ENCODE peak calls at places on chromosomes 16 and 17, in six cellular contexts. G, E, W, J, Q and K are unnamed samples.

GRCh38 chr16:47565454-47565853 is 104.3 kb downstream of the PHKB start:
- DNase-seq in W (peak; percentile 30), G (peak; percentile 97), Q (no peak), J (no peak), E (no peak), K (no peak)

GRCh38 chr16:69166221-69166833 is 20.6 kb upstream of the SNTB2 start:
- DNase-seq in G (no peak), J (no peak), W (peak; percentile 49), Q (no peak), E (peak; percentile 33), K (no peak)

GRCh38 chr17:2138318-2138717 is 83.4 kb downstream of the HIC1 start:
- DNase-seq in E (peak; percentile 33), W (no peak), G (peak; percentile 62), J (no peak), Q (peak; percentile 60), K (no peak)

GRCh38 chr16:22188595-22189442 is 17.3 kb upstream of the EEF2K start:
- DNase-seq in G (peak; percentile 85), W (peak; percentile 89), J (peak; percentile 85), Q (peak; percentile 55), E (peak; percentile 54), K (peak; percentile 92)

GRCh38 chr17:75231071-75231470 is 25.6 kb downstream of the NUP85 start:
- DNase-seq in G (no peak), Q (no peak), W (no peak), E (no peak), J (no peak), K (no peak)

GRCh38 chr17:5065227-5065744 is 13.0 kb upstream of the ZFP3 start:
- DNase-seq in E (no peak), G (no peak), Q (no peak), J (no peak), W (no peak), K (no peak)

GRCh38 chr17:74523308-74523707 is 8.0 kb downstream of the CD300LB start:
- DNase-seq in E (no peak), J (no peak), W (no peak), G (no peak), Q (no peak), K (no peak)

GRCh38 chr16:3607634-3608033 is 3.8 kb downstream of the SLX4 start:
- DNase-seq in E (no peak), Q (no peak), G (no peak), J (no peak), W (no peak), K (no peak)

GRCh38 chr17:3032258-3033247 is 30.9 kb downstream of the OR1D5 start:
- DNase-seq in G (no peak), Q (no peak), W (no peak), E (no peak), J (no peak), K (no peak)

GRCh38 chr16:73011926-73012325 is 36.0 kb downstream of the ZFHX3 start:
- DNase-seq in J (no peak), W (no peak), E (no peak), G (no peak), Q (no peak), K (no peak)

GRCh38 chr17:69084911-69085310 is 24.2 kb upstream of the ABCA9 start:
- DNase-seq in E (peak; percentile 23), Q (no peak), G (no peak), J (peak; percentile 50), W (no peak), K (peak; percentile 31)

GRCh38 chr17:42315402-42316156 is 27.3 kb downstream of the STAT5A start:
- DNase-seq in W (no peak), G (no peak), E (peak; percentile 74), Q (peak; percentile 57), J (no peak), K (no peak)

GRCh38 chr16:80614908-80615696 is 74.3 kb downstream of the DYNLRB2 start:
- DNase-seq in J (no peak), E (no peak), W (peak; percentile 34), G (no peak), Q (no peak), K (peak; percentile 55)

GRCh38 chr17:6894206-6894528 is 62.6 kb upstream of the TEKT1 start:
- DNase-seq in W (peak; percentile 28), E (no peak), J (no peak), G (no peak), Q (no peak), K (no peak)

GRCh38 chr17:51257150-51258081 is 2.4 kb downstream of the MBTD1 start:
- DNase-seq in Q (no peak), E (no peak), W (no peak), J (no peak), G (peak; percentile 13), K (no peak)

GRCh38 chr17:4230142-4230541 is 33.6 kb downstream of the ANKFY1 start:
- DNase-seq in W (peak; percentile 93), Q (no peak), J (no peak), E (no peak), G (no peak), K (peak; percentile 56)

GRCh38 chr16:24986512-24987303 is 28.5 kb downstream of the ARHGAP17 start:
- DNase-seq in G (peak; percentile 72), W (peak; percentile 91), J (peak; percentile 83), E (peak; percentile 45), Q (no peak), K (peak; percentile 66)

GRCh38 chr16:17252064-17252463 is 218.7 kb downstream of the XYLT1 start:
- DNase-seq in Q (no peak), G (peak; percentile 38), W (no peak), E (no peak), J (no peak), K (no peak)

GRCh38 chr17:559699-560378 is 154.8 kb downstream of the VPS53 start:
- DNase-seq in Q (no peak), W (peak; percentile 73), G (no peak), E (no peak), J (no peak), K (no peak)

GRCh38 chr17:64779344-64780095 is 117.4 kb upstream of the SMURF2 start:
- DNase-seq in Q (no peak), W (no peak), E (no peak), J (no peak), G (no peak), K (no peak)

GRCh38 chr17:17959520-17960361 is 12.5 kb downstream of the TOM1L2 start:
- DNase-seq in Q (peak; percentile 68), W (peak; percentile 55), G (no peak), J (no peak), E (no peak), K (peak; percentile 56)

GRCh38 chr17:46742539-46743270 is 75.8 kb downstream of the WNT3 start:
- DNase-seq in E (peak; percentile 69), G (peak; percentile 80), J (no peak), W (peak; percentile 57), Q (no peak), K (peak; percentile 84)

GRCh38 chr16:35795361-35796029 is 2336.1 kb downstream of the TP53TG3F start:
- DNase-seq in E (no peak), G (no peak), W (no peak), Q (no peak), J (no peak), K (no peak)

GRCh38 chr17:76157759-76158158 is 16.7 kb upstream of the FOXJ1 start:
- DNase-seq in J (no peak), Q (no peak), W (no peak), G (no peak), E (no peak), K (no peak)

GRCh38 chr17:27473748-27474609 is 17.7 kb downstream of the KSR1 start:
- DNase-seq in W (peak; percentile 84), J (no peak), E (peak; percentile 80), Q (peak; percentile 97), G (peak; percentile 93), K (no peak)

GRCh38 chr16:85379041-85380001 is 233.8 kb upstream of the GSE1 start:
- DNase-seq in Q (no peak), W (no peak), G (peak; percentile 97), J (no peak), E (peak; percentile 55), K (no peak)

GRCh38 chr16:85687651-85688471 is 893 bp downstream of the GINS2 start:
- DNase-seq in Q (no peak), J (no peak), E (peak; percentile 33), G (no peak), W (no peak), K (no peak)

GRCh38 chr17:34542700-34543336 is 36.6 kb upstream of the TMEM132E start:
- DNase-seq in J (no peak), Q (no peak), E (peak; percentile 79), G (peak; percentile 45), W (peak; percentile 25), K (peak; percentile 40)

GRCh38 chr17:45052052-45052772 is 780 bp upstream of the DCAKD start:
- DNase-seq in W (peak; percentile 50), G (peak; percentile 80), Q (no peak), J (peak; percentile 18), E (peak; percentile 76), K (no peak)

GRCh38 chr16:89826531-89827382 is 1.5 kb upstream of the SPIRE2 start:
- DNase-seq in E (no peak), G (no peak), Q (no peak), W (no peak), J (no peak), K (no peak)

GRCh38 chr16:30004424-30004776 is 6.4 kb downstream of the DOC2A start:
- DNase-seq in J (no peak), Q (no peak), W (no peak), E (no peak), G (no peak), K (no peak)

GRCh38 chr16:54048994-54049929 is 237.3 kb downstream of the IRX3 start:
- DNase-seq in J (no peak), E (no peak), W (no peak), Q (no peak), G (peak; percentile 73), K (no peak)
- TF ChIP-seq MYC in J (no peak), E (no peak), W (no peak), Q (no peak), G (no peak), K (no peak)

DNA sequence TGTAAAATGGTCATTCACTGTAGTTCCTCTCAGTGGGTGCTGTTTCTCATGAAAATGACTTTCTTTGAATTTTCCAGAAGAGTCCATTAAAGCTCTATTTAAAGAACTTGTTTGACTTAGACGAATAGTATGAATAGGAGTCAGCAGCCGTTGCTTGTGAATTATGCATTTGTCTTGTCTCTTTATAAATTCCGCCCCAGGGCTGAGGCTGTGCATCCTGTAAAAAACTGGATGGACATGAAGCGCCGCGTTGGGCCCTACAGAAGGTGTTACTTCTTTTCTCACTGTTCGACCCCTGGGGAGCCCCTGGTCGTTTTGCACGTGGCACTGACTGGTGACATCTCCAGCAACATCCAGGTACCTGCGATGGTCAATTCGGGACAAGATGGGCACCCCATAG is 9.0 kb downstream of the MLYCD start:
- DNase-seq in J (no peak), Q (no peak), W (no peak), E (no peak), G (no peak), K (no peak)
- TF ChIP-seq MYC in J (no peak), Q (no peak), W (no peak), E (no peak), G (no peak), K (no peak)

GRCh38 chr17:61645898-61646297 is 54.9 kb upstream of the NACA2 start:
- DNase-seq in G (no peak), Q (no peak), W (no peak), J (no peak), E (no peak), K (no peak)
- TF ChIP-seq MYC in G (no peak), Q (no peak), W (no peak), J (no peak), E (no peak), K (no peak)

GRCh38 chr17:79563237-79564013 is 47.4 kb downstream of the RBFOX3 start:
- DNase-seq in W (no peak), J (no peak), E (no peak), Q (no peak), G (no peak), K (peak; percentile 92)
- TF ChIP-seq MYC in W (no peak), J (no peak), E (no peak), Q (no peak), G (no peak), K (no peak)